ENCODE peak calls at places on chromosomes 16 and 17, in seven cellular contexts. C is IMR-90, F is mesenchymal stem cell, O is mesendoderm, B is neuronal stem cell, N is H1, S is trophoblast cell. R is an unnamed sample.

GRCh38 chr17:66829883-66830282 is 5.0 kb upstream of the CACNG5 start:
- DNase-seq in C (no peak), F (no peak), O (peak), B (no peak), N (no peak), S (no peak), R (peak)

GRCh38 chr16:7268182-7268581 is 64.5 kb upstream of the RBFOX1 start:
- DNase-seq in C (no peak), F (no peak), O (peak), B (peak), N (peak), S (peak), R (peak)

GRCh38 chr17:43338886-43339516 is 59.8 kb upstream of the ARL4D start:
- DNase-seq in C (no peak), F (peak), O (peak), B (no peak), N (peak), S (peak), R (peak)

GRCh38 chr16:70736454-70737376 is 50.9 kb upstream of the MTSS2 start:
- DNase-seq in C (peak), F (no peak), O (no peak), B (no peak), N (no peak), S (no peak), R (no peak)

GRCh38 chr16:10970065-10970464 is 25.7 kb downstream of the CLEC16A start:
- DNase-seq in C (peak), F (no peak), O (no peak), B (no peak), N (no peak), S (no peak), R (no peak)

GRCh38 chr16:28279006-28279405 is 13.3 kb upstream of the SBK1 start:
- DNase-seq in C (no peak), F (no peak), O (no peak), B (no peak), N (no peak), S (no peak), R (no peak)

GRCh38 chr17:8611135-8611534 is 19.4 kb downstream of the MYH10 start:
- DNase-seq in C (no peak), F (peak), O (no peak), B (no peak), N (no peak), S (peak), R (no peak)

GRCh38 chr17:57135026-57135747 is 50.1 kb downstream of the AKAP1 start:
- DNase-seq in C (no peak), F (no peak), O (no peak), B (no peak), N (no peak), S (no peak), R (no peak)

GRCh38 chr16:85955566-85955965 is 56.6 kb downstream of the IRF8 start:
- DNase-seq in C (no peak), F (no peak), O (no peak), B (no peak), N (no peak), S (no peak), R (no peak)
- H2BK120ac ChIP-seq in C (no peak), F (no peak), O (no peak), B (no peak), N (no peak), S (no peak), R (no peak)

DNA sequence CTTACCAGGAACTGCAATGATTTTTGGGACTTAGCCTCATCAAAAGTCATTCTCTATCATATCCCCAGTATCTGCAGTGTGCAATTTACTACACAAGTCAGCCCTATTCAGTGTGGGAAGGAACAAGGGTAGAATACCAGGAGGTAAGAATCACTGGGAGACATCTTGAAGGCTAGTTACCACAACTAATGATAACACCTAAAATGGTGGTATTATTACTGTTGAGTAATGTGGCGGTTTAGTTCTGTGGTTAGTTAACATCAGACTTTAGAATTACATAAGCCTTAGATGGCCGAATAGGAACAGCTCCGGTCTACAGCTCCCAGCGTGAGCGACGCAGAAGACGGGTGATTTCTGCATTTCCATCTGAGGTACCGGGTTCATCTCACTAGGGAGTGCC is 567.9 kb upstream of the CDH11 start:
- DNase-seq in C (no peak), F (no peak), O (no peak), B (no peak), N (no peak), S (no peak), R (no peak)
- H2BK5ac ChIP-seq in C (no peak), F (no peak), O (no peak), B (no peak), N (no peak), S (no peak), R (no peak)

GRCh38 chr17:3475155-3475808 is 515 bp upstream of the ASPA start:
- DNase-seq in C (no peak), F (no peak), O (no peak), B (no peak), N (no peak), S (peak), R (no peak)
- H3K18ac ChIP-seq in C (no peak), F (no peak), O (no peak), B (no peak), N (no peak), S (no peak), R (no peak)

DNA sequence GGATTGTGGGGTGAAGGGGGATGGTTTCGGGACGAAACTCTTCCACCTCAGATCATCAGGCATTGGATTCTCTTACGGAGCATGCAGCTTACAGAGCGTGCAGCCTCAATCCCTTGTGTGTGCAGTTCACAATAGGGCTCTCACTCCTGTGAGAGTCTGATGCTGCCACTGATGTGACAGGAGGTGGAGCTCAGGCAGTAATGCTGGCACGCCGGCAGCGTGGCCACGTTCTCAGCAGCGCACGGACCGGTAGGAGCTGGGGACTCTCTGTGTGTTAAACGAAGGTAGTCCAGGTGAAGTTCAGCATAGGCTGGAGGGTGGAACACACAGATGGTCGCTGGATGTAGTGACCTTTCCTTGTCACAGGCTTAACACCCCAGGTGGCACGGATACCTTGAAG is 37.8 kb downstream of the SEC14L1 start:
- DNase-seq in C (no peak), F (no peak), O (no peak), B (no peak), N (no peak), S (no peak), R (no peak)
- H2BK120ac ChIP-seq in C (no peak), F (no peak), O (no peak), B (no peak), N (no peak), S (no peak), R (no peak)

GRCh38 chr17:75129576-75129975 is 2.0 kb downstream of the NT5C start:
- DNase-seq in C (no peak), F (no peak), O (no peak), B (no peak), N (no peak), S (no peak), R (no peak)
- H2BK5ac ChIP-seq in C (no peak), F (no peak), O (no peak), B (no peak), N (no peak), S (no peak), R (no peak)

GRCh38 chr17:41943492-41943891 is 13.1 kb downstream of the ODAD4 start:
- DNase-seq in C (no peak), F (no peak), O (no peak), B (no peak), N (no peak), S (peak), R (no peak)

GRCh38 chr17:41941158-41941557 is 10.7 kb downstream of the ODAD4 start:
- DNase-seq in C (no peak), F (no peak), O (no peak), B (no peak), N (no peak), S (no peak), R (no peak)

GRCh38 chr17:41944943-41945342 is 14.5 kb downstream of the ODAD4 start:
- DNase-seq in C (no peak), F (no peak), O (no peak), B (no peak), N (no peak), S (no peak), R (no peak)

GRCh38 chr17:41939044-41939695 is 8.8 kb downstream of the ODAD4 start:
- DNase-seq in C (no peak), F (no peak), O (no peak), B (no peak), N (no peak), S (no peak), R (no peak)

DNA sequence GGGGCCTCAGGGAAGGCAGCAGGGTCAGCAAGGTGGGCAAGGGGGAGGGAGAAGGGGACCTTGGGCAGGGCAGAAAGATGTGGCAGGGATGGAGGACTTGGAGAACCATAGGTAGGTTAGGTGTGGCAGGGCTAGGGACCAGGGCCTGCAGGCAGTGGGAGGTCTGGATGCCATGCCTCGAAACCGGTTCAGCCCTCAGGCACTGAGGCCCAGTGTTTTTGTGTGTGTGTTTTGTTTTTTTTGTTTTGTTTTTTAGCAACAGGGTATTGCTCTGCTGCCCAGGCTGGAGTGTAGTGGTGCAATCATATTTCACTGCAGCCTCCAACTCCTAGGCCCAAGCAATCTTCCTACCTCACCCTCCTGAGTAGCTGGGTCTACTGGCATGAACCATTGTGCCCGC is 12.2 kb downstream of the ODAD4 start:
- DNase-seq in C (no peak), F (no peak), O (no peak), B (no peak), N (no peak), S (peak), R (no peak)
- H3K18ac ChIP-seq in C (no peak), F (no peak), O (no peak), B (no peak), N (no peak), S (no peak), R (no peak)

DNA sequence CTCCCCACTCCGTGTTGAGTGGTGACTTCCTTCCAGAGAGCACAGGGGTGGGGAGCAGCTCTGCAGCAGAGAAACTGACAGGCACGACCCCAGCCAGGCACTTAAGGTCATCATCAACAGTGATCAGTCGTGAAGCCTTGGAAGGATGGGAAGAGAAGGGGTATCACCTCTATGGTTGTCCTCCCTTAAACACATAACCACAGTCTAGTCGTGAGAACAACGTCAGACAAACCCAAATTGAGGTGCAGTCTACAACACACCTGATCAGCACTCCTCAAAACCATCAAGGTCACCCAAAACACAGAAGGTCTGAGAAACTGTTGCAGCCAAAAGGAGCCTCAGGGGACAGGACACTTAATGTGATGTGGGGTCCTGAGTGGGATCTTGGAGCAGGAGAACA is 68.3 kb downstream of the MPRIP start:
- DNase-seq in C (no peak), F (no peak), O (no peak), B (no peak), N (no peak), S (no peak), R (no peak)
- H2BK120ac ChIP-seq in C (no peak), F (no peak), O (no peak), B (no peak), N (no peak), S (no peak), R (no peak)

GRCh38 chr17:82732118-82732743 is 3.2 kb upstream of the FN3K start:
- DNase-seq in C (no peak), F (no peak), O (no peak), B (no peak), N (no peak), S (no peak), R (no peak)
- H2BK5ac ChIP-seq in C (no peak), F (no peak), O (no peak), B (peak), N (no peak), S (no peak), R (no peak)

DNA sequence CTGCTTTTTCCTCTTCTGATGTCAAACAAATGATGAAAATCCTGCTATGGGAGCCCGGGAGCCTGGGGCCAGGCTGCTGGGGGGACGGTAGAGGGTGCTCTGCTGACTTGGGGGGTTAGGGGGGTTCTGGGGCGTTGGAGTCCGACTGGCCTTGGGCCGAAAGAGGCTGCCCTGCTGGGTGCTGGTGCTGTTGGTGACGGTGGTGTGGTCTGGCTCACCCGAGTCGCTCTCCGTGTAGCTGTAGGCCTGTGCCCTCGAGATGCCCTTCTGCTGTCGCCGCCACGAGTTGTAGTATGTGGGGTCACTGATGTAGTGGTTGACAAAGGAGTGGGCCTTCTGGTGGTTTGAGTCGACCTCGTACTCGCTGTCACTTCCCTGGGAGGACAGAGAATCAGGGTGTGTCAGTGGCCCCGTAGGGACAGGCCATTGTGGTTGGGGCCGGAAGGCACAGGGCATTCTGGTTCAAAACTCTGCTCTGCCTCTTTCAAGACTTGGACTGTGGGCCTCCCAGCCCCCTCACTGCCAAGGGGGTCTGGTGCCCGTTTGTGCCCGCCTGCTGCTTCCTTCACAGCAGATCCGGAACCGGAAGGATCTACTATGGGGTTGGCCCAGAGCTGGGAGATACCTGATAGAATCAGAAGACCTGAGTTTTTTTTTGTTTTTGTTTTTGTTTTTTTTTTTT is 26.9 kb upstream of the CDC42EP4 start:
- DNase-seq in C (no peak), F (no peak), O (no peak), B (no peak), N (no peak), S (no peak), R (no peak)
- H3K18ac ChIP-seq in C (peak), F (peak), O (no peak), B (peak), N (no peak), S (no peak), R (no peak)

GRCh38 chr17:82479602-82480001 is 21.1 kb downstream of the NARF start:
- DNase-seq in C (no peak), F (no peak), O (no peak), B (no peak), N (no peak), S (no peak), R (no peak)
- H2BK120ac ChIP-seq in C (no peak), F (no peak), O (no peak), B (no peak), N (no peak), S (no peak), R (no peak)

R was measured in H9.